ENCODE peak calls at places on chromosomes 2 and 18, in four cellular contexts. V is right lobe of liver; T is CD8-positive, alpha-beta T cell; Q is heart left ventricle. Y is an unnamed sample.

GRCh38 chr18:67590571-67591141 is 74.1 kb upstream of the DSEL start:
- DNase-seq in V (no peak), T (no peak), Q (no peak), Y (no peak)

GRCh38 chr2:96527990-96528679 is 8.4 kb upstream of the ARID5A start:
- DNase-seq in V (no peak), T (no peak), Q (peak; percentile 60), Y (peak; percentile 73)

GRCh38 chr2:21395366-21395765 is 271.6 kb downstream of the TDRD15 start:
- DNase-seq in V (peak; percentile 52), T (no peak), Q (no peak), Y (no peak)

GRCh38 chr2:130806370-130806769 is 30.3 kb upstream of the ARHGEF4 start:
- DNase-seq in V (no peak), T (no peak), Q (no peak), Y (no peak)

GRCh38 chr2:37020212-37020886 is 54.0 kb upstream of the STRN start:
- DNase-seq in V (peak; percentile 51), T (no peak), Q (peak; percentile 86), Y (peak; percentile 78)

GRCh38 chr2:239579524-239580198 is 178.8 kb upstream of the HDAC4 start:
- DNase-seq in V (no peak), T (no peak), Q (no peak), Y (peak; percentile 37)

GRCh38 chr18:61323951-61324350 is 9.3 kb upstream of the CDH20 start:
- DNase-seq in V (no peak), T (no peak), Q (no peak), Y (no peak)

GRCh38 chr18:3619222-3619621 is 169.2 kb downstream of the TGIF1 start:
- DNase-seq in V (peak; percentile 27), T (no peak), Q (no peak), Y (no peak)

GRCh38 chr18:903703-904102 is 968 bp upstream of the ADCYAP1 start:
- DNase-seq in V (no peak), T (no peak), Q (peak; percentile 47), Y (peak; percentile 75)

GRCh38 chr2:187586091-187586632 is 31.9 kb upstream of the TFPI start:
- DNase-seq in V (no peak), T (no peak), Q (no peak), Y (no peak)

GRCh38 chr2:146894514-146894913 is 950.3 kb upstream of the ACVR2A start:
- DNase-seq in V (no peak), T (no peak), Q (no peak), Y (no peak)

GRCh38 chr2:30629866-30630265 is 177.4 kb downstream of the CAPN13 start:
- DNase-seq in V (no peak), T (no peak), Q (no peak), Y (no peak)

GRCh38 chr18:60248563-60249330 is 123.8 kb downstream of the MC4R start:
- DNase-seq in V (no peak), T (no peak), Q (no peak), Y (no peak)

GRCh38 chr2:120864981-120865380 is 129.3 kb downstream of the GLI2 start:
- DNase-seq in V (no peak), T (no peak), Q (no peak), Y (peak; percentile 54)

GRCh38 chr2:145186303-145186702 is 666.4 kb upstream of the ZEB2 start:
- DNase-seq in V (no peak), T (no peak), Q (peak; percentile 25), Y (no peak)

GRCh38 chr18:58532298-58532697 is 96.6 kb downstream of the ALPK2 start:
- DNase-seq in V (no peak), T (no peak), Q (no peak), Y (no peak)

GRCh38 chr2:31526946-31527345 is 53.8 kb downstream of the SRD5A2 start:
- DNase-seq in V (no peak), T (no peak), Q (no peak), Y (no peak)

GRCh38 chr2:132038179-132038882 is 123.4 kb downstream of the ANKRD30BL start:
- DNase-seq in V (no peak), T (no peak), Q (no peak), Y (no peak)

GRCh38 chr2:64978514-64979268 is 10.5 kb upstream of the SLC1A4 start:
- DNase-seq in V (no peak), T (no peak), Q (no peak), Y (no peak)

GRCh38 chr2:199977984-199978415 is 22.6 kb downstream of the MAIP1 start:
- DNase-seq in V (peak; percentile 60), T (no peak), Q (no peak), Y (no peak)

GRCh38 chr2:136112317-136112891 is 5.5 kb downstream of the CXCR4 start:
- DNase-seq in V (no peak), T (no peak), Q (no peak), Y (no peak)

GRCh38 chr2:54871457-54872103 is 148.1 kb downstream of the EML6 start:
- DNase-seq in V (no peak), T (no peak), Q (no peak), Y (no peak)

GRCh38 chr18:67215686-67216085 is 300.8 kb downstream of the DSEL start:
- DNase-seq in V (no peak), T (no peak), Q (no peak), Y (no peak)

GRCh38 chr2:218406949-218407703 is 7.5 kb downstream of the CTDSP1 start:
- DNase-seq in V (peak; percentile 84), T (peak; percentile 49), Q (peak; percentile 63), Y (peak; percentile 87)

GRCh38 chr2:200860092-200860795 is 4.2 kb downstream of the CLK1 start:
- DNase-seq in V (no peak), T (no peak), Q (no peak), Y (no peak)

GRCh38 chr2:178404380-178404767 is 46.6 kb downstream of the PRKRA start:
- DNase-seq in V (no peak), T (no peak), Q (no peak), Y (no peak)

GRCh38 chr2:222572761-222573174 is 83.1 kb downstream of the FARSB start:
- DNase-seq in V (peak; percentile 51), T (no peak), Q (no peak), Y (no peak)

GRCh38 chr2:170582747-170583463 is 132.2 kb upstream of the SP5 start:
- DNase-seq in V (no peak), T (no peak), Q (no peak), Y (no peak)

GRCh38 chr2:170585067-170585466 is 130.1 kb upstream of the SP5 start:
- DNase-seq in V (no peak), T (no peak), Q (no peak), Y (no peak)

GRCh38 chr2:170588729-170589128 is 126.4 kb upstream of the SP5 start:
- DNase-seq in V (no peak), T (no peak), Q (no peak), Y (no peak)

GRCh38 chr2:170587117-170587516 is 128.0 kb upstream of the SP5 start:
- DNase-seq in V (no peak), T (no peak), Q (no peak), Y (no peak)

DNA sequence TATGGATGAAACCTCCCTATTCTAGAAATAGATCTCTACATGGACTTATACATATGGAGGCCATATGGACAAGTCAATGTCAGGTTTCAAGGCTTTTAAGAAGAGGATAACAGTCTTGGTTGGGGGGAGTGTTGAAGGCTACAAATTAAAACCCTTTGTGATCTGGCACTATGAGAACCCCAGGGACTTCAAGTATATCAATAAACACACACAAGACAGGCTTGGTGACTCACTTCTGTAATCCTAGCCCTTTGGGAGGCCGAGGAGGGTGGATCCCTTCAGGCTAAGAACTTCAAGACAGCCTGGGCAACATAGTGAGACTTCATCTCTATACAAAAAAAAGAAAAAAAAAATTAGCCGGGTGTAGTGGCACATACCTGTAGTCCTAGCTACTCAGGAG is 127.2 kb upstream of the SP5 start:
- DNase-seq in V (no peak), T (no peak), Q (no peak), Y (no peak)
- H3K4me1 ChIP-seq in V (no peaks in the 10 kb centered on the region), T (no peaks in the 10 kb centered on the region), Q (no peaks in the 10 kb centered on the region), Y (no peaks in the 10 kb centered on the region)

GRCh38 chr2:24274809-24275208 is 85.5 kb downstream of the ITSN2 start:
- DNase-seq in V (no peak), T (no peak), Q (no peak), Y (no peak)

GRCh38 chr2:24272907-24273306 is 87.4 kb downstream of the ITSN2 start:
- DNase-seq in V (no peak), T (no peak), Q (no peak), Y (no peak)

GRCh38 chr2:24272161-24272802 is 88.1 kb downstream of the ITSN2 start:
- DNase-seq in V (no peak), T (no peak), Q (no peak), Y (no peak)

GRCh38 chr2:24276349-24276899 is 83.9 kb downstream of the ITSN2 start:
- DNase-seq in V (no peak), T (no peak), Q (no peak), Y (no peak)

GRCh38 chr2:24273598-24273997 is 86.7 kb downstream of the ITSN2 start:
- DNase-seq in V (peak; percentile 48), T (no peak), Q (no peak), Y (no peak)
- H3K36me3 ChIP-seq in V (no peaks in the 10 kb centered on the region), T (peaks cover 37% of the 10 kb centered on the region), Q (peaks cover 89% of the 10 kb centered on the region), Y (peaks cover 61% of the 10 kb centered on the region)

DNA sequence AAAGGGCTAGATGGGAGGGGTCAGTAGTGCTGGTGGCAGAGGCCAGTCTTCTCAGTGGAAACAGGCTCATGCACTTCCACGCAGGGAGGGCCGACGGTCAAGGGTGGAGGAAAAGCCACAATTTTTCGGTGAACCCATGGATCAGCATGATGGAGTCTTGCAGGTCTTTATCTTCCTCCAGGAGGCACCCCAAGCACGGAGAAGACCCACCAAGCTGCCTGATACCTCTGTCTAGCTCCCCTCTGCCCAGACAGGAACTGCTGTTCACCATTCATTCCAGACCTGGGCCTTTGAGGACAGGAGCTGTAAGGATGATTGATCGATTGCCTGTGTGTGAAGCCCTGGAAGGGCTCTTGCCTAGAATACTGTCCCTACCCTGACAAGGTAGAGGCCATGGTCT is 2.8 kb upstream of the LRRFIP1 start:
- DNase-seq in V (no peak), T (no peak), Q (no peak), Y (peak; percentile 30)
- H3K27me3 ChIP-seq in V (no peaks in the 10 kb centered on the region), T (no peaks in the 10 kb centered on the region), Q (no peaks in the 10 kb centered on the region), Y (no peaks in the 10 kb centered on the region)

GRCh38 chr18:52288403-52289004 is 51.5 kb upstream of the DCC start:
- DNase-seq in V (peak; percentile 51), T (no peak), Q (no peak), Y (peak; percentile 64)
- H3K4me1 ChIP-seq in V (no peaks in the 10 kb centered on the region), T (no peaks in the 10 kb centered on the region), Q (no peaks in the 10 kb centered on the region), Y (no peaks in the 10 kb centered on the region)

GRCh38 chr2:73759904-73760303 is 20.0 kb downstream of the DUSP11 start:
- DNase-seq in V (no peak), T (no peak), Q (no peak), Y (no peak)
- H3K36me3 ChIP-seq in V (no peaks in the 10 kb centered on the region), T (peaks cover 26% of the 10 kb centered on the region), Q (peaks cover 77% of the 10 kb centered on the region), Y (peaks cover 65% of the 10 kb centered on the region)

DNA sequence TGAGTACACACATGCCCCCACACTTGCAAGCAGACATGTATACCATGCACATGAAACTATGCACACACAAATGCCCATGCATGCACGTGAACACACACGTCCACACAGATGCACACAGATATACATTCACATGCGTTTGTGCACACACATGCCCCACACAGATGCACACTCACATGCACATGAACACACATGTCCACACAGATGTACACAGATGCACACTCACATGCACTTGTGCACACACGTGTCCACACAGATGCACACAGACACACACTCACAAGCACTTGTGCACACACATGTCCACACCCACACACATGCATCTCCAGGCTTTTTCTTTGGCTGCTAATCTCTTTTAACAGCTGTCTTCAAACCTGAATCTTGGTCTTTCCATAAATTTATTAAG is 31.1 kb downstream of the SNTG2 start:
- DNase-seq in V (no peak), T (no peak), Q (no peak), Y (no peak)
- H3K27me3 ChIP-seq in V (no peaks in the 10 kb centered on the region), T (no peaks in the 10 kb centered on the region), Q (no peaks in the 10 kb centered on the region), Y (no peaks in the 10 kb centered on the region)

Y was measured in upper lobe of right lung.